ENCODE peak calls at places on chromosomes 2 and 18, in five cellular contexts. One of them, this sample, is unnamed.

GRCh38 chr18:12038082-12038660 is 55.5 kb upstream of the ANKRD62 start:
- DNase-seq in GM06990: no peak
- DNase-seq in psoas muscle: no peak
- DNase-seq in astrocyte of the spinal cord: no peak
- DNase-seq in choroid plexus epithelial cell: no peak
- DNase-seq in this sample: no peak

GRCh38 chr2:97662895-97663625 is 784 bp downstream of the ACTR1B start:
- DNase-seq in astrocyte of the spinal cord: peak; percentile 78
- DNase-seq in GM06990: peak; percentile 82
- DNase-seq in psoas muscle: peak; percentile 86
- DNase-seq in choroid plexus epithelial cell: peak; percentile 79
- DNase-seq in this sample: peak; percentile 76

GRCh38 chr2:29033172-29033571 is 41.2 kb downstream of the PCARE start:
- DNase-seq in psoas muscle: peak; percentile 15
- DNase-seq in choroid plexus epithelial cell: peak; percentile 51
- DNase-seq in astrocyte of the spinal cord: peak; percentile 22
- DNase-seq in GM06990: no peak
- DNase-seq in this sample: peak; percentile 49

GRCh38 chr18:57790316-57790715 is 12.8 kb downstream of the ATP8B1 start:
- DNase-seq in astrocyte of the spinal cord: no peak
- DNase-seq in choroid plexus epithelial cell: no peak
- DNase-seq in GM06990: no peak
- DNase-seq in psoas muscle: no peak
- DNase-seq in this sample: no peak

GRCh38 chr2:16662440-16662839 is 3.2 kb downstream of the CYRIA start:
- DNase-seq in GM06990: no peak
- DNase-seq in choroid plexus epithelial cell: peak; percentile 87
- DNase-seq in astrocyte of the spinal cord: peak; percentile 78
- DNase-seq in psoas muscle: peak; percentile 79
- DNase-seq in this sample: no peak

GRCh38 chr2:152037711-152038110 is 61.1 kb downstream of the CACNB4 start:
- DNase-seq in GM06990: no peak
- DNase-seq in choroid plexus epithelial cell: no peak
- DNase-seq in astrocyte of the spinal cord: no peak
- DNase-seq in psoas muscle: peak; percentile 75
- DNase-seq in this sample: peak; percentile 37

GRCh38 chr2:43519711-43520221 is 76.1 kb downstream of the THADA start:
- DNase-seq in choroid plexus epithelial cell: peak; percentile 95
- DNase-seq in GM06990: no peak
- DNase-seq in astrocyte of the spinal cord: peak; percentile 98
- DNase-seq in psoas muscle: no peak
- DNase-seq in this sample: peak; percentile 98

GRCh38 chr18:21257383-21257782 is 15.4 kb downstream of the GREB1L start:
- DNase-seq in GM06990: no peak
- DNase-seq in psoas muscle: no peak
- DNase-seq in astrocyte of the spinal cord: peak; percentile 20
- DNase-seq in choroid plexus epithelial cell: peak; percentile 50
- DNase-seq in this sample: no peak

GRCh38 chr2:73982140-73982617 is 2.5 kb upstream of the TET3 start:
- DNase-seq in choroid plexus epithelial cell: no peak
- DNase-seq in GM06990: no peak
- DNase-seq in psoas muscle: peak; percentile 58
- DNase-seq in astrocyte of the spinal cord: no peak
- DNase-seq in this sample: peak; percentile 88

GRCh38 chr2:18520605-18521031 is 39.8 kb downstream of the RDH14 start:
- DNase-seq in psoas muscle: peak; percentile 93
- DNase-seq in astrocyte of the spinal cord: peak; percentile 85
- DNase-seq in choroid plexus epithelial cell: peak; percentile 90
- DNase-seq in GM06990: peak; percentile 17
- DNase-seq in this sample: no peak

GRCh38 chr2:160516547-160517365 is 23.1 kb upstream of the RBMS1 start:
- DNase-seq in psoas muscle: no peak
- DNase-seq in choroid plexus epithelial cell: peak; percentile 74
- DNase-seq in astrocyte of the spinal cord: peak; percentile 71
- DNase-seq in GM06990: no peak
- DNase-seq in this sample: no peak

GRCh38 chr2:237122214-237122666 is 36.6 kb downstream of the COPS8 start:
- DNase-seq in GM06990: peak; percentile 18
- DNase-seq in choroid plexus epithelial cell: peak; percentile 89
- DNase-seq in psoas muscle: peak; percentile 87
- DNase-seq in astrocyte of the spinal cord: peak; percentile 79
- DNase-seq in this sample: peak; percentile 83

GRCh38 chr2:73956211-73956865 is 28.4 kb upstream of the TET3 start:
- DNase-seq in astrocyte of the spinal cord: no peak
- DNase-seq in psoas muscle: no peak
- DNase-seq in choroid plexus epithelial cell: no peak
- DNase-seq in GM06990: no peak
- DNase-seq in this sample: no peak

GRCh38 chr18:48023334-48024008 is 93.0 kb upstream of the SMAD2 start:
- DNase-seq in astrocyte of the spinal cord: peak; percentile 57
- DNase-seq in psoas muscle: no peak
- DNase-seq in choroid plexus epithelial cell: peak; percentile 59
- DNase-seq in GM06990: no peak
- DNase-seq in this sample: peak; percentile 89

GRCh38 chr2:171390941-171391516 is 42.8 kb downstream of the METTL8 start:
- DNase-seq in psoas muscle: no peak
- DNase-seq in choroid plexus epithelial cell: peak; percentile 59
- DNase-seq in astrocyte of the spinal cord: peak; percentile 87
- DNase-seq in GM06990: peak; percentile 56
- DNase-seq in this sample: peak; percentile 87

GRCh38 chr2:55175254-55176093 is 56.6 kb downstream of the CLHC1 start:
- DNase-seq in psoas muscle: no peak
- DNase-seq in GM06990: no peak
- DNase-seq in astrocyte of the spinal cord: peak; percentile 73
- DNase-seq in choroid plexus epithelial cell: peak; percentile 86
- DNase-seq in this sample: peak; percentile 85

GRCh38 chr2:96145028-96145939 is at the start of gene DUSP2:
- DNase-seq in GM06990: peak; percentile 100
- DNase-seq in choroid plexus epithelial cell: peak; percentile 69
- DNase-seq in astrocyte of the spinal cord: peak; percentile 49
- DNase-seq in psoas muscle: peak; percentile 87
- DNase-seq in this sample: peak; percentile 48

GRCh38 chr18:5943514-5943913 is 48.2 kb upstream of the TMEM200C start:
- DNase-seq in astrocyte of the spinal cord: no peak
- DNase-seq in psoas muscle: no peak
- DNase-seq in choroid plexus epithelial cell: peak; percentile 29
- DNase-seq in GM06990: no peak
- DNase-seq in this sample: peak; percentile 17

GRCh38 chr18:74063023-74063422 is 84.6 kb downstream of the FBXO15 start:
- DNase-seq in choroid plexus epithelial cell: no peak
- DNase-seq in GM06990: no peak
- DNase-seq in psoas muscle: no peak
- DNase-seq in astrocyte of the spinal cord: no peak
- DNase-seq in this sample: no peak

GRCh38 chr2:64612575-64613195 is 41.0 kb downstream of the SERTAD2 start:
- DNase-seq in psoas muscle: no peak
- DNase-seq in GM06990: no peak
- DNase-seq in astrocyte of the spinal cord: no peak
- DNase-seq in choroid plexus epithelial cell: no peak
- DNase-seq in this sample: no peak

GRCh38 chr2:117856415-117857210 is 42.1 kb downstream of the DDX18 start:
- DNase-seq in astrocyte of the spinal cord: peak; percentile 92
- DNase-seq in choroid plexus epithelial cell: peak; percentile 98
- DNase-seq in psoas muscle: no peak
- DNase-seq in GM06990: no peak
- DNase-seq in this sample: peak; percentile 95

GRCh38 chr2:72994991-72995380 is 76.5 kb downstream of the SFXN5 start:
- DNase-seq in GM06990: no peak
- DNase-seq in psoas muscle: peak; percentile 17
- DNase-seq in choroid plexus epithelial cell: no peak
- DNase-seq in astrocyte of the spinal cord: no peak
- DNase-seq in this sample: no peak

GRCh38 chr2:170587937-170588336 is 127.2 kb upstream of the SP5 start:
- DNase-seq in choroid plexus epithelial cell: peak; percentile 38
- DNase-seq in psoas muscle: no peak
- DNase-seq in GM06990: no peak
- DNase-seq in astrocyte of the spinal cord: peak; percentile 44
- DNase-seq in this sample: no peak

GRCh38 chr2:191049728-191050639 is 36.0 kb upstream of the STAT1 start:
- DNase-seq in choroid plexus epithelial cell: peak; percentile 82
- DNase-seq in psoas muscle: no peak
- DNase-seq in astrocyte of the spinal cord: peak; percentile 53
- DNase-seq in GM06990: peak; percentile 50
- DNase-seq in this sample: peak; percentile 91

GRCh38 chr2:157386247-157386646 is 57.6 kb downstream of the CYTIP start:
- DNase-seq in psoas muscle: no peak
- DNase-seq in astrocyte of the spinal cord: no peak
- DNase-seq in GM06990: no peak
- DNase-seq in choroid plexus epithelial cell: no peak
- DNase-seq in this sample: no peak

GRCh38 chr18:49893036-49893435 is 79.7 kb upstream of the ACAA2 start:
- DNase-seq in psoas muscle: no peak
- DNase-seq in choroid plexus epithelial cell: no peak
- DNase-seq in astrocyte of the spinal cord: no peak
- DNase-seq in GM06990: no peak
- DNase-seq in this sample: no peak

GRCh38 chr2:173195100-173195499 is 119.5 kb downstream of the MAP3K20 start:
- DNase-seq in psoas muscle: no peak
- DNase-seq in astrocyte of the spinal cord: no peak
- DNase-seq in choroid plexus epithelial cell: no peak
- DNase-seq in GM06990: no peak
- DNase-seq in this sample: no peak

GRCh38 chr2:10266133-10266620 is 36.5 kb upstream of the HPCAL1 start:
- DNase-seq in choroid plexus epithelial cell: peak; percentile 41
- DNase-seq in astrocyte of the spinal cord: peak; percentile 40
- DNase-seq in GM06990: no peak
- DNase-seq in psoas muscle: peak; percentile 37
- DNase-seq in this sample: peak; percentile 45

DNA sequence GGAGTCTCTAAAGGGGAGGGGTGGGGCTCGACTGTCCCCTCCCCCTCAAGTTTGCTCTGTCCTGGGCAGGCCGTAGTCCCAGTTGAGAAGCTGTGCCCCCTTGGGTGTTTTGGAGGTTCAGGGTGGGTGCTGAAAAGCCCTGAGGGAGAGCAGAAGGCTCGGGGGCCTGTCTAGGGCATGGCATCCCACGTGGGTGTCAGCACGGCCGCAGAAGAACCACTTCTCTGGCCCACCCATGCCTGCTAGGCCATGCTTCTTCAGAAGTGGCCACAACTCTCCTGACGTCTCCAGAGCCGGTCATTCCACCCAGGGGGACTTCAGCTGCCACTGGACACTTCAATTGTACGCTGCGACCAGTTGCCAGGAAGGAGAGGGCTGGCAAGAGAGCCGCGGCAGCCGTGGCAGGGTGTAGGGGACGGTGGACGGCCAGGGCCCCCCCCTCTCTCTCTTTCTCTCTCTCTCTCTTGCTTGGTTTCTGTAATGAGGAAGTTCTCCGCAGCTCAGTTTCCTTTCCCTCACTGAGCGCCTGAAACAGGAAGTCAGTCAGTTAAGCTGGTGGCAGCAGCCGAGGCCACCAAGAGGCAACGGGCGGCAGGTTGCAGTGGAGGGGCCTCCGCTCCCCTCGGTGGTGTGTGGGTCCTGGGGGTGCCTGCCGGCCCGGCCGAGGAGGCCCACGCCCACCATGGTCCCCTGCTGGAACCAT is at the start of gene INPP5D:
- DNase-seq in psoas muscle: peak; percentile 65
- DNase-seq in astrocyte of the spinal cord: no peak
- DNase-seq in choroid plexus epithelial cell: no peak
- DNase-seq in GM06990: peak; percentile 85
- DNase-seq in this sample: no peak
- H3K4me3 ChIP-seq in psoas muscle: peak within 1 kb of the TSS; percentile 60
- H3K4me3 ChIP-seq in astrocyte of the spinal cord: no peak within 1 kb of the TSS
- H3K4me3 ChIP-seq in choroid plexus epithelial cell: no peak within 1 kb of the TSS
- H3K4me3 ChIP-seq in GM06990: peak within 1 kb of the TSS; percentile 99
- H3K4me3 ChIP-seq in this sample: no peak within 1 kb of the TSS

GRCh38 chr2:218516614-218517013 is 51.5 kb downstream of the USP37 start:
- DNase-seq in GM06990: no peak
- DNase-seq in psoas muscle: no peak
- DNase-seq in astrocyte of the spinal cord: no peak
- DNase-seq in choroid plexus epithelial cell: peak; percentile 49
- DNase-seq in this sample: peak; percentile 9
- TF ChIP-seq CTCF in GM06990: peak; percentile 53
- TF ChIP-seq CTCF in psoas muscle: peak; percentile 24
- TF ChIP-seq CTCF in astrocyte of the spinal cord: peak; percentile 32
- TF ChIP-seq CTCF in choroid plexus epithelial cell: peak; percentile 47
- TF ChIP-seq CTCF in this sample: peak; percentile 44

GRCh38 chr2:209834767-209835166 is 63.1 kb downstream of the UNC80 start:
- DNase-seq in astrocyte of the spinal cord: no peak
- DNase-seq in GM06990: no peak
- DNase-seq in psoas muscle: no peak
- DNase-seq in choroid plexus epithelial cell: no peak
- DNase-seq in this sample: no peak

DNA sequence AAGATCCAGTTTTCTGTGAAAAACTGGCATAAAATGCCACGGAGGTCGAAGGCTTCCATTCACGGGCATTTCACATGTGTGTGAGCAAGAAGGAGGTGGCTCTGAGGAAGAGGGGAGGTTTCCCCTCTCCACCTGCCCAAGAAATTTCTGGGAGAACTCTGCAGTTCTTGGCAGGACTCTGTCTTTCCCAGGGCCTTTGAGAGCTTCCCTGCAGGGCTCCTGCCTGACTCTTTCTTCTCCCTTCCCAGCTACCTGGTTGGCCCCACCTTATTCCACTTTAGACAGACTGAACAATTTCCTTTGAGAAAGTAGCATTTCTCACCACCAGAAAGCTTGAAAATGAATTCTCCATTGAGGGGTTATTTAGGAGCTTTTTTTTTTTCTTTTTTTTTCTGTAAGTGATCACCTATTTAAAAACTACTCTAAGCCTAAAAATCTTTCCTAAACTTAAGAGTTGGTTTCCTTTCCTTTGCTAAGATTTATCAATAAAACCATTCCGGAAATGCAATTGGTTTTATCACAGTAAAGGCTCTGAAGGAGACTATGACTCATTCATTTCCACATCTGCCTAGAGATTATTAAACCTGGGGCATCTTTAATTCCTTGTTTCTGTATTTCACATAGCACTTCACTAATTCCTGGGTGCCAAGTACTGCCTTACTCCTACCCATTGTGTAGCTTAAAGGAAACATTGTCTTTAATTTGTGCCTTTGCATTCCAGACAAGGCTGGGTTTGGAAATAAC is 59.3 kb downstream of the UNC80 start:
- DNase-seq in choroid plexus epithelial cell: no peak
- DNase-seq in GM06990: no peak
- DNase-seq in psoas muscle: no peak
- DNase-seq in astrocyte of the spinal cord: no peak
- DNase-seq in this sample: no peak
- H3K4me3 ChIP-seq in choroid plexus epithelial cell: no peak overlapping the region
- H3K4me3 ChIP-seq in GM06990: no peak overlapping the region
- H3K4me3 ChIP-seq in psoas muscle: no peak overlapping the region
- H3K4me3 ChIP-seq in astrocyte of the spinal cord: no peak overlapping the region
- H3K4me3 ChIP-seq in this sample: no peak overlapping the region

DNA sequence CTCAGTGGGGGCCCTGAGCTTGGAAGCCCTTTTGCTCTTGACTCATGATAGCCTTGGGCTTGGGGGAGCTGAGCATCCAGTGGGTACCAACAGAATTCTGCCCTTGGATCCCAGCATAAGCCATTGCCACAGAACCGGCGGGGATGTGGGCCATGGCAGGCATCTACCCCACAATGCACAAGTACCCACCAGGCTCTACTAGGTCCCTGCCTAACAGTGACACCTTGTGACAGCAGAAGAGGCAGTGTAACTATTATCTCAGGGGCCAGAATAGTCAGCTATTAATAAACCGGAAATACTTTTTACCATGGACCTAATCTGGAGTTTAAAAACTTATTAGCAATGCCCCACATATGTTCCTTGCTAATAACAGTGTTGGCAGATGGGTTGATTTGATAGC is 397.2 kb downstream of the TMEM182 start:
- DNase-seq in astrocyte of the spinal cord: no peak
- DNase-seq in choroid plexus epithelial cell: no peak
- DNase-seq in psoas muscle: no peak
- DNase-seq in GM06990: no peak
- DNase-seq in this sample: no peak
- TF ChIP-seq CTCF in astrocyte of the spinal cord: no peak
- TF ChIP-seq CTCF in choroid plexus epithelial cell: no peak
- TF ChIP-seq CTCF in psoas muscle: no peak
- TF ChIP-seq CTCF in GM06990: no peak
- TF ChIP-seq CTCF in this sample: no peak

GRCh38 chr2:62795341-62795740 is 89.8 kb downstream of the EHBP1 start:
- DNase-seq in GM06990: no peak
- DNase-seq in psoas muscle: no peak
- DNase-seq in choroid plexus epithelial cell: no peak
- DNase-seq in astrocyte of the spinal cord: no peak
- DNase-seq in this sample: no peak
- H3K4me3 ChIP-seq in GM06990: no peak overlapping the region
- H3K4me3 ChIP-seq in psoas muscle: no peak overlapping the region
- H3K4me3 ChIP-seq in choroid plexus epithelial cell: no peak overlapping the region
- H3K4me3 ChIP-seq in astrocyte of the spinal cord: no peak overlapping the region
- H3K4me3 ChIP-seq in this sample: no peak overlapping the region